ENCODE peak calls at places on chromosomes 4 and X, in nine cellular contexts. One of them, this sample, is unnamed.

GRCh38 chrX:973010-973409 is 239.4 kb downstream of the CRLF2 start:
- DNase-seq in WERI-Rb-1: no peak
- DNase-seq in PC-9: no peak
- DNase-seq in stimulated activated CD8-positive, alpha-beta memory T cell treated with anti-CD3 and anti-CD28 coated beads, Interleukin-7, amount 100 ng/mL, for 1 hour: no peak
- DNase-seq in naive B cell: no peak
- DNase-seq in tibial artery: no peak
- DNase-seq in BE2C: no peak
- DNase-seq in NCI-H524: no peak
- DNase-seq in occipital lobe: no peak
- DNase-seq in this sample: no peak

GRCh38 chrX:131068945-131069719 is 11.0 kb downstream of the ARHGAP36 start:
- DNase-seq in WERI-Rb-1: peak; percentile 81
- DNase-seq in PC-9: no peak
- DNase-seq in stimulated activated CD8-positive, alpha-beta memory T cell treated with anti-CD3 and anti-CD28 coated beads, Interleukin-7, amount 100 ng/mL, for 1 hour: no peak
- DNase-seq in naive B cell: no peak
- DNase-seq in tibial artery: no peak
- DNase-seq in BE2C: peak; percentile 86
- DNase-seq in NCI-H524: peak; percentile 88
- DNase-seq in occipital lobe: no peak
- DNase-seq in this sample: no peak

GRCh38 chr4:180855184-180855583 is 1388.0 kb upstream of the TENM3 start:
- DNase-seq in WERI-Rb-1: no peak
- DNase-seq in PC-9: no peak
- DNase-seq in stimulated activated CD8-positive, alpha-beta memory T cell treated with anti-CD3 and anti-CD28 coated beads, Interleukin-7, amount 100 ng/mL, for 1 hour: no peak
- DNase-seq in naive B cell: no peak
- DNase-seq in tibial artery: no peak
- DNase-seq in BE2C: peak; percentile 50
- DNase-seq in NCI-H524: no peak
- DNase-seq in occipital lobe: no peak
- DNase-seq in this sample: no peak

GRCh38 chr4:83022724-83023427 is 12.1 kb upstream of the COPS4 start:
- DNase-seq in WERI-Rb-1: no peak
- DNase-seq in PC-9: no peak
- DNase-seq in stimulated activated CD8-positive, alpha-beta memory T cell treated with anti-CD3 and anti-CD28 coated beads, Interleukin-7, amount 100 ng/mL, for 1 hour: no peak
- DNase-seq in naive B cell: no peak
- DNase-seq in tibial artery: no peak
- DNase-seq in BE2C: no peak
- DNase-seq in NCI-H524: no peak
- DNase-seq in occipital lobe: no peak
- DNase-seq in this sample: no peak

GRCh38 chrX:133444952-133445831 is 29.9 kb upstream of the GPC4 start:
- DNase-seq in WERI-Rb-1: no peak
- DNase-seq in PC-9: peak; percentile 43
- DNase-seq in stimulated activated CD8-positive, alpha-beta memory T cell treated with anti-CD3 and anti-CD28 coated beads, Interleukin-7, amount 100 ng/mL, for 1 hour: no peak
- DNase-seq in naive B cell: no peak
- DNase-seq in tibial artery: peak; percentile 21
- DNase-seq in BE2C: no peak
- DNase-seq in NCI-H524: peak; percentile 55
- DNase-seq in occipital lobe: no peak
- DNase-seq in this sample: no peak

GRCh38 chr4:22356996-22357596 is 158.8 kb downstream of the ADGRA3 start:
- DNase-seq in WERI-Rb-1: peak; percentile 20
- DNase-seq in PC-9: no peak
- DNase-seq in stimulated activated CD8-positive, alpha-beta memory T cell treated with anti-CD3 and anti-CD28 coated beads, Interleukin-7, amount 100 ng/mL, for 1 hour: no peak
- DNase-seq in naive B cell: no peak
- DNase-seq in tibial artery: no peak
- DNase-seq in BE2C: no peak
- DNase-seq in NCI-H524: peak; percentile 66
- DNase-seq in occipital lobe: no peak
- DNase-seq in this sample: no peak

GRCh38 chrX:19617550-19617949 is 102.2 kb upstream of the MAP3K15 start:
- DNase-seq in WERI-Rb-1: no peak
- DNase-seq in PC-9: no peak
- DNase-seq in stimulated activated CD8-positive, alpha-beta memory T cell treated with anti-CD3 and anti-CD28 coated beads, Interleukin-7, amount 100 ng/mL, for 1 hour: no peak
- DNase-seq in naive B cell: no peak
- DNase-seq in tibial artery: no peak
- DNase-seq in BE2C: no peak
- DNase-seq in NCI-H524: no peak
- DNase-seq in occipital lobe: no peak
- DNase-seq in this sample: no peak

GRCh38 chr4:104860227-104861123 is 286.2 kb upstream of the TET2 start:
- DNase-seq in WERI-Rb-1: peak; percentile 83
- DNase-seq in PC-9: peak; percentile 31
- DNase-seq in stimulated activated CD8-positive, alpha-beta memory T cell treated with anti-CD3 and anti-CD28 coated beads, Interleukin-7, amount 100 ng/mL, for 1 hour: no peak
- DNase-seq in naive B cell: peak; percentile 28
- DNase-seq in tibial artery: peak; percentile 60
- DNase-seq in BE2C: peak; percentile 63
- DNase-seq in NCI-H524: peak; percentile 75
- DNase-seq in occipital lobe: peak; percentile 42
- DNase-seq in this sample: peak; percentile 63

GRCh38 chr4:94516999-94517398 is 65.3 kb downstream of the PDLIM5 start:
- DNase-seq in WERI-Rb-1: no peak
- DNase-seq in PC-9: no peak
- DNase-seq in stimulated activated CD8-positive, alpha-beta memory T cell treated with anti-CD3 and anti-CD28 coated beads, Interleukin-7, amount 100 ng/mL, for 1 hour: no peak
- DNase-seq in naive B cell: no peak
- DNase-seq in tibial artery: no peak
- DNase-seq in BE2C: no peak
- DNase-seq in NCI-H524: no peak
- DNase-seq in occipital lobe: no peak
- DNase-seq in this sample: no peak

GRCh38 chrX:3393581-3394111 is 47.2 kb upstream of the MXRA5 start:
- DNase-seq in WERI-Rb-1: no peak
- DNase-seq in PC-9: no peak
- DNase-seq in stimulated activated CD8-positive, alpha-beta memory T cell treated with anti-CD3 and anti-CD28 coated beads, Interleukin-7, amount 100 ng/mL, for 1 hour: no peak
- DNase-seq in naive B cell: no peak
- DNase-seq in tibial artery: no peak
- DNase-seq in BE2C: no peak
- DNase-seq in NCI-H524: no peak
- DNase-seq in occipital lobe: no peak
- DNase-seq in this sample: no peak

GRCh38 chr4:139050436-139050835 is 34.9 kb downstream of the NOCT start:
- DNase-seq in WERI-Rb-1: no peak
- DNase-seq in PC-9: no peak
- DNase-seq in stimulated activated CD8-positive, alpha-beta memory T cell treated with anti-CD3 and anti-CD28 coated beads, Interleukin-7, amount 100 ng/mL, for 1 hour: no peak
- DNase-seq in naive B cell: no peak
- DNase-seq in tibial artery: no peak
- DNase-seq in BE2C: no peak
- DNase-seq in NCI-H524: no peak
- DNase-seq in occipital lobe: no peak
- DNase-seq in this sample: no peak

GRCh38 chrX:150308532-150309157 is 54.5 kb upstream of the MAMLD1 start:
- DNase-seq in WERI-Rb-1: no peak
- DNase-seq in PC-9: no peak
- DNase-seq in stimulated activated CD8-positive, alpha-beta memory T cell treated with anti-CD3 and anti-CD28 coated beads, Interleukin-7, amount 100 ng/mL, for 1 hour: no peak
- DNase-seq in naive B cell: no peak
- DNase-seq in tibial artery: no peak
- DNase-seq in BE2C: no peak
- DNase-seq in NCI-H524: no peak
- DNase-seq in occipital lobe: no peak
- DNase-seq in this sample: peak; percentile 50

GRCh38 chr4:184147858-184148799 is 69.5 kb downstream of the ENPP6 start:
- DNase-seq in WERI-Rb-1: no peak
- DNase-seq in PC-9: no peak
- DNase-seq in stimulated activated CD8-positive, alpha-beta memory T cell treated with anti-CD3 and anti-CD28 coated beads, Interleukin-7, amount 100 ng/mL, for 1 hour: no peak
- DNase-seq in naive B cell: no peak
- DNase-seq in tibial artery: no peak
- DNase-seq in BE2C: no peak
- DNase-seq in NCI-H524: no peak
- DNase-seq in occipital lobe: no peak
- DNase-seq in this sample: no peak

GRCh38 chr4:153640476-153640802 is 43.6 kb upstream of the TLR2 start:
- DNase-seq in WERI-Rb-1: no peak
- DNase-seq in PC-9: no peak
- DNase-seq in stimulated activated CD8-positive, alpha-beta memory T cell treated with anti-CD3 and anti-CD28 coated beads, Interleukin-7, amount 100 ng/mL, for 1 hour: no peak
- DNase-seq in naive B cell: no peak
- DNase-seq in tibial artery: no peak
- DNase-seq in BE2C: no peak
- DNase-seq in NCI-H524: no peak
- DNase-seq in occipital lobe: no peak
- DNase-seq in this sample: no peak

GRCh38 chrX:46912673-46913491 is 661 bp downstream of the JADE3 start:
- DNase-seq in WERI-Rb-1: peak; percentile 45
- DNase-seq in PC-9: peak; percentile 34
- DNase-seq in stimulated activated CD8-positive, alpha-beta memory T cell treated with anti-CD3 and anti-CD28 coated beads, Interleukin-7, amount 100 ng/mL, for 1 hour: no peak
- DNase-seq in naive B cell: peak; percentile 58
- DNase-seq in tibial artery: peak; percentile 21
- DNase-seq in BE2C: peak; percentile 73
- DNase-seq in NCI-H524: peak; percentile 59
- DNase-seq in occipital lobe: no peak
- DNase-seq in this sample: no peak

This sample was measured in right atrium auricular region.